ENCODE peak calls at places on chromosomes 1 and 21, in six cellular contexts. E, X, I, R, M and T are unnamed samples.

GRCh38 chr1:32900956-32901822 is at the start of gene TMEM54:
- DNase-seq in E (no peak), X (no peak), I (no peak), R (no peak), M (no peak), T (peak; percentile 77)

GRCh38 chr21:38499296-38499695 is 1.0 kb upstream of the ERG start:
- DNase-seq in E (no peak), X (no peak), I (no peak), R (no peak), M (no peak), T (no peak)

GRCh38 chr1:204685236-204686006 is at the start of gene LRRN2:
- DNase-seq in E (no peak), X (no peak), I (no peak), R (no peak), M (no peak), T (no peak)

GRCh38 chr1:78839704-78840277 is 166.7 kb downstream of the ADGRL4 start:
- DNase-seq in E (no peak), X (peak; percentile 48), I (no peak), R (no peak), M (no peak), T (peak; percentile 13)

GRCh38 chr1:209607102-209607794 is 23.7 kb downstream of the CAMK1G start:
- DNase-seq in E (no peak), X (no peak), I (peak; percentile 70), R (peak; percentile 39), M (no peak), T (no peak)

GRCh38 chr21:15552914-15553491 is 176.8 kb upstream of the USP25 start:
- DNase-seq in E (no peak), X (no peak), I (no peak), R (peak; percentile 37), M (no peak), T (no peak)

GRCh38 chr1:27934818-27935549 is at the start of gene SMPDL3B:
- DNase-seq in E (no peak), X (peak; percentile 29), I (no peak), R (peak; percentile 73), M (no peak), T (peak; percentile 31)

GRCh38 chr1:50176563-50176885 is 67.8 kb downstream of the ELAVL4 start:
- DNase-seq in E (no peak), X (no peak), I (no peak), R (no peak), M (no peak), T (no peak)

GRCh38 chr1:64163972-64164371 is 39.5 kb upstream of the UBE2U start:
- DNase-seq in E (no peak), X (peak; percentile 14), I (no peak), R (no peak), M (no peak), T (no peak)

GRCh38 chr1:14872762-14873161 is 274.3 kb downstream of the KAZN start:
- DNase-seq in E (no peak), X (no peak), I (no peak), R (no peak), M (no peak), T (no peak)

GRCh38 chr1:162458206-162458605 is 39.4 kb upstream of the UHMK1 start:
- DNase-seq in E (no peak), X (no peak), I (no peak), R (no peak), M (no peak), T (no peak)

GRCh38 chr1:203196371-203196770 is 9.9 kb upstream of the CHI3L1 start:
- DNase-seq in E (no peak), X (no peak), I (no peak), R (no peak), M (no peak), T (no peak)

GRCh38 chr1:204713541-204713940 is 28.0 kb upstream of the LRRN2 start:
- DNase-seq in E (no peak), X (no peak), I (no peak), R (no peak), M (no peak), T (no peak)

GRCh38 chr1:202968895-202969295 is 1.8 kb upstream of the CYB5R1 start:
- DNase-seq in E (no peak), X (peak; percentile 36), I (peak; percentile 73), R (peak; percentile 49), M (no peak), T (no peak)

GRCh38 chr21:34900376-34900775 is 148.7 kb downstream of the RUNX1 start:
- DNase-seq in E (no peak), X (no peak), I (no peak), R (no peak), M (no peak), T (no peak)

DNA sequence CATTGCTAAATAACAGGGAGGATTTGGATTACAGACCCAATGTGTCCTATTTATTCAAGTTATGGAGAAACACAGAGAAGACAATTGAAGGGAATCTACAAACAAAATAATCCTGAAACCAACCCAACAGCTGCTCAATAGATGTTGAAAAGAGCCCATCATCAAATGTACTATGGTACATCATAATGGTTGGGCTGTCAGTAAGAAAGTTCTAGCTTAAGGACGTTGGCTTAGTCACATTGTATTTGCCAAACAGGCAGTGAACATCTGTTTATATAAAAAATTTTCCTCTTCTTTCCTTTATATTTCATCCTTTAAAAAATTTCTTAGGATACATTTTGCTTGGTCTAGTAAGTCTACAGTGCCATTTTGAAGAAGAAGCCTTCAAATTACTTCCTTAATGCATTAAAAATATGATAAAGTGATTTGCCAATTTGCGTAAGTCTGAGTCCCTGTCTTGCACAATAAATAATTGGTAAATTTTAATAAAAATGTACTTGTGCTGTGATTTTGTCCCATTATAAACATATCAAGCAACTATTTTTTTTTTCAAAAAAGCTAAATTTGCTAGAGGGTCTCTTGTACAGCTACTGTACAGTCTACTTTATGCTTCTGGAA is 14.4 kb downstream of the MAP3K7CL start:
- DNase-seq in E (no peak), X (no peak), I (no peak), R (no peak), M (no peak), T (no peak)
- H3K4me3 ChIP-seq in E (no peak overlapping the region), X (no peak overlapping the region), I (no peak overlapping the region), R (no peak overlapping the region), M (no peak overlapping the region), T (no peak overlapping the region)

DNA sequence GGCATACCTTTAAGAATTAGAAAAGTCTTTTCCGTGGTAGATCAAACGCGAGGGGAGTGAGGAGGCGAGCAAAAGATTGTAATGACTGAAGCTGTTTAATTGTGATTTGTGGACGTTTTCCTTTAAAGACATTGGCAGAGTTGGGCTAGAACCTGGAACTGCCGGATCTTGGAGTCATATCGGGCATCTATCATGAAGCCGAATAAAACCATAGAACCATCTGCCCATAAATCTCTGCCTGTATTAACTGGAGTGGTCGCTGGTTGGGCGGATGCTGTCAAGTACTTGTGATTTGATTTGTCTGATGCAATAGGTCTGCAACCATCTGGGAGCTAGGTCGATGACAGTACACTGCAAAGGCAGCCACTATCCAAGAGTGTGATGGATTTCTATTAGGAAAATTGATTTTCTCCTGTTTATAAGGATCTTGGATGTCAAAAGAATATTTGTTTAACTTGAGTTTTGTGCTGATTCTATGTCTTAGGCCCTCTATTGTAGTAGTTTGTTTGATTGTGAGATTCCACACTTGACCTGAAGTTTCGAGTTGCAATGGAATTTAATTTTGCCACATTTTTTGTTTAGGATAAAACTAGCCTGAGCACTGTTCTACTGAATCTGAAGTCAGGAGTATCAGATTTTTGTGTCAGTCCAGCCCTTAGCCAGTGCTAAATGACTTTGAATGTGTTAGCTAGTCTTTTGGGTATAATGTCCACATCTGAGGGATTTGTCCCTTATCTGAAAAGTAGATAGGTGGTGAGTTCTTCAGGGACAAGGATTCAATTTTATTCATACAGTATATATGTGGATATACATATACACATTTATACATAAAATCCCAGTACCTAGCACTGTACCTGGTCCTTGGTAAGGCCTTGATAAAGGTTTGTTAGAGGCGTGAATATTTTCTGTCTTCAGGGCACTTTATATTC is 1.2 kb downstream of the SARS1 start:
- DNase-seq in E (no peak), X (no peak), I (peak; percentile 66), R (peak; percentile 80), M (peak; percentile 62), T (peak; percentile 25)
- H3K4me1 ChIP-seq in E (peaks cover 38% of the 10 kb centered on the region), X (peaks cover 10% of the 10 kb centered on the region), I (peaks cover 42% of the 10 kb centered on the region), R (peaks cover 32% of the 10 kb centered on the region), M (peaks cover 18% of the 10 kb centered on the region), T (no peaks in the 10 kb centered on the region)

DNA sequence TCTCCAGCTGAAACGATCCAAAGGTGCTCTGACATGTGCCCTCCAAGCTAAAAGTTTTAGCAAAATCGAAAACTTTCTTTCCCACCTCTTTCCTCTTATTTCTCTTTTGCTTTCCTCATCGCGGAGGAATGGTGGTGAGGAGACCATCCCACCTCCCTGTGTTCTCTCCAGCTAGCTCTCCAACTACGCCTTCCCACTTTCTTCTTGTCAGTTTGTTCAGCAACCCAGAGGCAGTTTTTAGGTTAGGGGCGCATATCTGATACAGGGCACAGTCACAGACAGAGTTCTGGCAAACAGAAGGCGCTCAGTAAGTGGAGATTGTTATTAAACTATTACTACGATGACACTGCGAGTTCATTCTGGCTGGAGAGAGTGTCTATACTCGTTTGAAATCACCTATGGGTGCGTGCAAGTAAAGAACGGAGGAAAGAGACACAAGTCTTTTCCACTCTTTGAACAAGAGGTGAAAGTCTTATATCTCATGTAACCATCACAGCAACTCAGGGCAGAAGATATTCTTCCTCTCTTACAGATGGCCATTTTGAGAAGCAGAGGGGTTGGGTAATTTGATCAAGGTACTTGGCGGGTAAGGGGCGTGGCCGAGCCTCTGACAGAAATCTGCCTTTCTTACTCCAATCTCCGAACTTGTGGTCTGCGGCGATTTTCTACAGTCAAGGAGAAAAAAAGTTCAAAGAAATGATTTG is 13.9 kb downstream of the HLX start:
- DNase-seq in E (no peak), X (no peak), I (no peak), R (no peak), M (no peak), T (no peak)
- H3K9me3 ChIP-seq in E (no peaks in the 10 kb centered on the region), X (peaks cover 7% of the 10 kb centered on the region), I (no peaks in the 10 kb centered on the region), R (no peaks in the 10 kb centered on the region), M (peaks cover 6% of the 10 kb centered on the region), T (no peaks in the 10 kb centered on the region)

DNA sequence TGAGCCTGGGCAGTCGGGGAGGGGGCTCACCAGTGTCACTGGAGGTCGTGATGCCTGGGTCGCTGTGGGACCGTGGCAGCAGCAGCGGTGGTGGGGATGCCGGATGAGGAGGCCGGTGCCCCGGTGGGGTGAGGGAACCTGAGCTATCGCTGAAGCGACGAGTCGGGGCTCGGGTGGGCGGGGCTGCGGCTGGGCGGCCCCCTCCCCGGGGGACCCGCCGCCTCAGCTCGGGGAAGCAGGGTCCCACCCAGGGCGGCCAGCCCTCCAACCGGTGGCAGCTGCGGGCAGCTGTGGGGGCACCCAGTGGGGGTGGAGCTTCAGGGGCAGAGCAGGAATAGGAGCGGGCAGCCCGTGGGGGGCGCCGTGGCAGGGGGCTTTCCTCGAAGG is 5.0 kb downstream of the ENTREP3 start:
- DNase-seq in E (peak; percentile 17), X (no peak), I (no peak), R (no peak), M (no peak), T (no peak)
- H3K4me3 ChIP-seq in E (peak overlapping the region; percentile 54), X (peak overlapping the region; percentile 75), I (no peak overlapping the region), R (no peak overlapping the region), M (peak overlapping the region; percentile 13), T (no peak overlapping the region)

DNA sequence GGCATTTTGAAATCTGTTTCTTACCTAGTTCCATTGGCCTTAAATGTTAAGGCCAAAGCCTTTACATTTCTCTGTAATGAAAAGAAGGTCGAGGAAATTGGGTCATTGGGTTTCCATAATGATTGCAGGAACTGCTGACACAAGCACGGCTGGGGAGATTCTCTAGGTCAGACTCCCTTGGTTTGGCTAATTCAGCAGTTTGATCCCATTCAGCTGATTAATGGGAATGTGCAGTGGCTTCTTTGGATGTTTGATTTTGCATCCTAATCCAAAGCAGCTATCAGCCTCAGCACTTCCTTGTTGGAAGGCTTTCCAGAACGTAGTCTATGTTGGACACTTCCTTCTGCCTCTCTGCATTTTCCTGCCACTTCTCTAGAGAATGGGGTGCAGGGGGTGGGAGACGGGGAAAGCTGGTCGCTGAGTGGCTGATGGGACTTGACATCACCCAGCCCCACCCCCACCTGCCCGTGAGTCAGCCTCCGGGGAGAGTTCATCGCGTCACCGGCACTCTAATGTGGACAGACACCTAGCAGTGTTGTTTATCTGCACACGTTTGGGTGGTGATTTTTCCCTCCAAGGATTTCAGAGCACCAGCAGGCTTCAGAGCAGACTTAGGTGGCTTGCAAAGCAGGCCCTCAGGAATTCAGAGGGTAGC is 5.4 kb downstream of the PSEN2 start:
- DNase-seq in E (no peak), X (no peak), I (peak; percentile 43), R (peak; percentile 81), M (peak; percentile 36), T (no peak)
- H3K4me1 ChIP-seq in E (no peaks in the 10 kb centered on the region), X (peaks cover 7% of the 10 kb centered on the region), I (peaks cover 27% of the 10 kb centered on the region), R (peaks cover 44% of the 10 kb centered on the region), M (peaks cover 7% of the 10 kb centered on the region), T (peaks cover 8% of the 10 kb centered on the region)